ENCODE peak calls at places on chromosomes 12 and 14, in four cellular contexts. E is activated T-cell treated with anti-CD3 and anti-CD28 coated beads, Interleukin-2, amount 50 U/mL, for 72 hours; X is epithelial cell of prostate; T is stimulated activated CD4-positive, alpha-beta T cell treated with anti-CD3 and anti-CD28 coated beads, Interleukin-1b, Interleukin-23, amount 100 ng/mL, for 1 hour. Y is an unnamed sample.
A peak's percentile ranks its signal among the peaks of the same experiment; 100 is the strongest.

GRCh38 chr14:36505892-36506731 is 13.9 kb downstream of the NKX2-1 start:
- DNase-seq in E (no peak), X (no peak), T (no peak), Y (no peak)

GRCh38 chr12:92696240-92696639 is 6.5 kb upstream of the PLEKHG7 start:
- DNase-seq in E (no peak), X (no peak), T (no peak), Y (no peak)

GRCh38 chr12:119803391-119803791 is 73.7 kb downstream of the CIT start:
- DNase-seq in E (no peak), X (no peak), T (no peak), Y (no peak)

GRCh38 chr12:31002999-31003398 is 70.7 kb upstream of the DDX11 start:
- DNase-seq in E (no peak), X (no peak), T (no peak), Y (no peak)

GRCh38 chr12:122518908-122519307 is 7.8 kb downstream of the RSRC2 start:
- DNase-seq in E (no peak), X (no peak), T (no peak), Y (no peak)

GRCh38 chr12:124497039-124497438 is 70.4 kb downstream of the NCOR2 start:
- DNase-seq in E (no peak), X (no peak), T (no peak), Y (no peak)

GRCh38 chr12:114913871-114914801 is 230.2 kb upstream of the TBX3 start:
- DNase-seq in E (no peak), X (peak; percentile 45), T (no peak), Y (no peak)

GRCh38 chr14:39417014-39417413 is 15.2 kb downstream of the FBXO33 start:
- DNase-seq in E (no peak), X (no peak), T (no peak), Y (no peak)

GRCh38 chr14:72849222-72849621 is 44.7 kb downstream of the DPF3 start:
- DNase-seq in E (no peak), X (no peak), T (no peak), Y (no peak)

GRCh38 chr14:101964297-101965144 is at the start of gene DYNC1H1:
- DNase-seq in E (peak; percentile 92), X (peak; percentile 45), T (peak; percentile 71), Y (no peak)

GRCh38 chr12:52582971-52583456 is 9.4 kb upstream of the KRT74 start:
- DNase-seq in E (peak; percentile 60), X (peak; percentile 87), T (peak; percentile 31), Y (peak; percentile 4)

GRCh38 chr12:43206396-43206795 is 345.6 kb downstream of the ADAMTS20 start:
- DNase-seq in E (no peak), X (peak; percentile 6), T (no peak), Y (no peak)

GRCh38 chr14:20317720-20318119 is 12.0 kb upstream of the TTC5 start:
- DNase-seq in E (no peak), X (no peak), T (no peak), Y (no peak)